ENCODE peak calls at places on chromosome 1, in eight cellular contexts. X is tibial nerve, V is uterus, B is fibroblast of lung, N is colonic mucosa, H is epithelial cell of esophagus, O is lower lobe of right lung, D is GM20000. U is an unnamed sample.

GRCh38 chr1:164601399-164602141 is 42.6 kb downstream of the PBX1 start:
- DNase-seq in D (no peak), H (no peak), X (no peak), B (no peak), O (no peak), V (no peak), N (no peak), U (no peak)

GRCh38 chr1:98821379-98821778 is 159.9 kb downstream of the SNX7 start:
- DNase-seq in V (no peak), N (no peak), D (no peak), H (no peak), X (no peak), B (no peak), O (no peak), U (no peak)

GRCh38 chr1:94602312-94602711 is 60.8 kb upstream of the F3 start:
- DNase-seq in D (no peak), H (peak; percentile 36), B (peak; percentile 85), V (no peak), X (no peak), O (peak; percentile 52), N (peak; percentile 57), U (peak; percentile 39)

GRCh38 chr1:55860816-55861519 is 645.8 kb upstream of the USP24 start:
- DNase-seq in X (no peak), D (no peak), O (no peak), H (no peak), B (peak; percentile 24), N (no peak), V (no peak), U (no peak)

GRCh38 chr1:190436615-190437014 is 41.0 kb downstream of the BRINP3 start:
- DNase-seq in V (no peak), O (no peak), B (peak; percentile 70), X (no peak), H (peak; percentile 43), D (peak; percentile 2), N (no peak), U (peak; percentile 43)

GRCh38 chr1:47963568-47963973 is 33.6 kb downstream of the TRABD2B start:
- DNase-seq in V (no peak), B (peak; percentile 7), N (no peak), D (no peak), H (no peak), X (peak; percentile 44), O (no peak), U (no peak)

GRCh38 chr1:101820080-101820479 is 176.6 kb downstream of the OLFM3 start:
- DNase-seq in B (peak; percentile 41), V (no peak), H (peak; percentile 58), X (no peak), D (peak; percentile 4), N (no peak), O (no peak), U (no peak)

GRCh38 chr1:15418811-15419515 is 9.3 kb downstream of the EFHD2 start:
- DNase-seq in N (peak; percentile 63), O (no peak), V (no peak), X (no peak), D (no peak), H (peak; percentile 96), B (no peak), U (peak; percentile 52)

GRCh38 chr1:156845055-156845952 is 13.6 kb downstream of the INSRR start:
- DNase-seq in O (no peak), D (peak; percentile 47), X (no peak), H (peak; percentile 11), B (no peak), N (no peak), V (no peak), U (no peak)

GRCh38 chr1:215667796-215668195 is 100.7 kb downstream of the KCTD3 start:
- DNase-seq in O (no peak), B (no peak), V (no peak), H (no peak), N (no peak), D (no peak), X (no peak), U (no peak)

GRCh38 chr1:223016890-223017289 is 126.2 kb downstream of the TLR5 start:
- DNase-seq in V (no peak), D (no peak), B (no peak), N (no peak), X (no peak), O (no peak), H (no peak), U (no peak)

GRCh38 chr1:24321712-24322635 is 2.8 kb downstream of the GRHL3 start:
- DNase-seq in D (peak; percentile 86), V (peak; percentile 45), O (peak; percentile 71), H (peak; percentile 97), B (peak; percentile 77), X (no peak), N (peak; percentile 53), U (peak; percentile 64)

GRCh38 chr1:179251675-179252074 is 22.2 kb upstream of the ABL2 start:
- DNase-seq in V (no peak), D (peak; percentile 26), H (peak; percentile 58), O (no peak), N (no peak), X (no peak), B (peak; percentile 75), U (no peak)

GRCh38 chr1:88973520-88974137 is 18.8 kb downstream of the KYAT3 start:
- DNase-seq in V (no peak), H (peak; percentile 58), X (peak; percentile 35), O (no peak), N (no peak), B (peak; percentile 68), D (peak; percentile 13), U (no peak)

GRCh38 chr1:25594971-25595370 is 21.6 kb upstream of the MAN1C1 start:
- DNase-seq in X (no peak), D (no peak), O (no peak), V (no peak), N (no peak), B (no peak), H (no peak), U (no peak)

GRCh38 chr1:234610582-234611152 is 689 bp upstream of the IRF2BP2 start:
- DNase-seq in B (peak; percentile 96), X (peak; percentile 88), N (peak; percentile 95), H (peak; percentile 92), V (peak; percentile 97), O (peak; percentile 98), D (peak; percentile 95), U (peak; percentile 96)
- TF ChIP-seq CTCF in B (no peak), X (no peak), N (no peak), H (peak; percentile 11), V (no peak), O (no peak), D (no peak), U (no peak)

GRCh38 chr1:7476861-7477534 is 294.1 kb upstream of the VAMP3 start:
- DNase-seq in N (no peak), V (peak; percentile 53), D (no peak), B (peak; percentile 21), O (no peak), H (no peak), X (no peak), U (no peak)

GRCh38 chr1:7477593-7477992 is 293.5 kb upstream of the VAMP3 start:
- DNase-seq in X (no peak), H (no peak), N (no peak), B (no peak), V (no peak), O (no peak), D (no peak), U (no peak)

GRCh38 chr1:7479544-7479943 is 291.6 kb upstream of the VAMP3 start:
- DNase-seq in O (no peak), N (no peak), D (no peak), B (no peak), H (no peak), X (no peak), V (no peak), U (no peak)

GRCh38 chr1:7478797-7479499 is 292.1 kb upstream of the VAMP3 start:
- DNase-seq in H (peak; percentile 49), X (no peak), B (peak; percentile 97), V (peak; percentile 53), O (peak; percentile 89), D (peak; percentile 55), N (peak; percentile 69), U (no peak)

GRCh38 chr1:7478142-7478796 is 292.8 kb upstream of the VAMP3 start:
- DNase-seq in X (no peak), D (no peak), O (no peak), V (no peak), H (no peak), B (no peak), N (no peak), U (no peak)
- TF ChIP-seq CTCF in X (no peak), D (no peak), O (no peak), V (no peak), H (no peak), B (no peak), N (no peak), U (no peak)

DNA sequence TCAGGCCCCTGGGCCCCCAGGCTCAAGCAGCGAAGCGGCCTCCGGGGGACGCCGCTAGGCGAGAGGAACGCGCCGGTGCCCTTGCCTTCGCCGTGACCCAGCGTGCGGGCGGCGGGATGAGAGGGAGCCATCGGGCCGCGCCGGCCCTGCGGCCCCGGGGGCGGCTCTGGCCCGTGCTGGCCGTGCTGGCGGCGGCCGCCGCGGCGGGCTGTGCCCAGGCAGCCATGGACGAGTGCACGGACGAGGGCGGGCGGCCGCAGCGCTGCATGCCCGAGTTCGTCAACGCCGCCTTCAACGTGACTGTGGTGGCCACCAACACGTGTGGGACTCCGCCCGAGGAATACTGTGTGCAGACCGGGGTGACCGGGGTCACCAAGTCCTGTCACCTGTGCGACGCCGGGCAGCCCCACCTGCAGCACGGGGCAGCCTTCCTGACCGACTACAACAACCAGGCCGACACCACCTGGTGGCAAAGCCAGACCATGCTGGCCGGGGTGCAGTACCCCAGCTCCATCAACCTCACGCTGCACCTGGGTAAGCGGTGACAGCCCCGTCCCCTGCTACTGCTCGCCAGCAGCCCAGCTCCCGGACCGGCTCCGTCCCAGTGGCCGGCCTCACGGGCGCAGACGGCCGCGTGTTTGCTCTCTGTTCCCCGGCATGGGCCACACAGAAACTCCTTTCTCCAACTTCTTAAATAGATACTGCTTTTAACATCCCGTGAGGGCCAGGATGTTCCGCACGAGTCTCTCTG is 556 bp downstream of the LAMC1 start:
- DNase-seq in O (peak; percentile 85), H (peak; percentile 83), D (peak; percentile 79), V (peak; percentile 63), N (peak; percentile 81), X (peak; percentile 52), B (peak; percentile 52), U (peak; percentile 94)
- TF ChIP-seq CTCF in O (peak; percentile 62), H (peak; percentile 64), D (peak; percentile 38), V (peak; percentile 53), N (peak; percentile 38), X (peak; percentile 22), B (no peak), U (peak; percentile 78)

DNA sequence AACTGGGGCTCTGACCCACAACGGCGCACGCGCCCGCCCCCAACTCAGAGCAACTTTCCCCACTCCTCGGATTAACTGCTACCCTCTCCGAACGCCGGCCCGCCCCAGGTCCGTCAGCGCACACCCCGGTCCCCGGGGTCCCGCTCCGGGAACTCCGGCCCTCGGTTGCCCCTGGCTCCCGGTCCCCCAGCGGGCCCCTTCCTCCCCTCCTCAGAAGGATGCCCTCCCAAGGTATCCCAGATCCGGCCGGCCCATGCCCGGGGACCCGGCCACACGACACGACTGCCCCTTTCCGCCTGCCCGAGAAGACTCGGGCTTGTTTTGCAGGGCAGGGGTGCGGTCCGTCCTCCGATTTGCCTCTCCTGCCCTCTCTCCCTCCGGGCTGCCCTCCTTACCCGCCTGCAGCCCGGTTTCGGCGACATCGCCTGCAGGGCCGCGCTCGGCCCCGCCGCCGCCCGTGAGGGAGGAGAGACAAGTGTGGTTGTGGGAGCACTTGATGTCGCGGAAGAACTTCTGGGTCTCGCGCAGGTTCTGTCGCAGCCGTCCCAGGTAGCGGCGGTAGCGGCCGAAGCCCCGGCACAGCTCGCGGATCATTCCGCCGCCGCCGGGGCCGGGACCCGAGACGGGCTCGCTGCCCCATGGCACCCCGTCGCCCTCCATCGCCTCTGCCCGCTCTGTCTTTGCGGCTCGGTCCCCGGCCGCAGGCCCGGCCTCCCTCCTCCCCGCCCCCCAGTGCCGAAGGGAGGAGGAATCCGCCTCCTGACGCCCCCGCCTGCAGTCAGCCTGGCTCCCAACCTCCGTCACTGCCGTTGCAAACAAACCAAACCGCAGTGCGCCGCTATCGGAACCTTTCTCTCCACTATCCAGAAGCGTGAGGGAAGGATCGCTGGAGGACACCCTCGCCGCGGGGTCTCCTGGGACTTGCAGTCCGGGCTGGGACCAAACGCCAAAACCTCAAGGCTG is at the start of gene DSTYK:
- DNase-seq in X (peak; percentile 90), H (peak; percentile 97), O (peak; percentile 95), B (peak; percentile 98), V (peak; percentile 93), N (peak; percentile 94), D (peak; percentile 92), U (peak; percentile 92)
- TF ChIP-seq CTCF in X (no peak), H (no peak), O (no peak), B (no peak), V (peak; percentile 37), N (no peak), D (no peak), U (no peak)